ENCODE peak calls at places on chromosomes 11 and 22, in four cellular contexts. O is HCT116, A is HepG2, Y is SK-N-SH. T is an unnamed sample.
A peak's percentile ranks its signal among the peaks of the same experiment; 100 is the strongest.

GRCh38 chr11:77345621-77346020 is 44.1 kb upstream of the GDPD4 start:
- DNase-seq in A (no peak), Y (no peak), O (no peak), T (no peak)

GRCh38 chr11:96579642-96580041 is 189.8 kb downstream of the JRKL start:
- DNase-seq in A (no peak), Y (no peak), O (no peak), T (no peak)

GRCh38 chr11:94681140-94681539 is 87.0 kb upstream of the AMOTL1 start:
- DNase-seq in Y (no peak), O (no peak), A (no peak), T (no peak)

GRCh38 chr11:117143390-117143789 is 697 bp upstream of the PAFAH1B2 start:
- DNase-seq in A (no peak), O (no peak), Y (peak; percentile 59), T (peak; percentile 70)

GRCh38 chr11:28384418-28384817 is 276.2 kb downstream of the METTL15 start:
- DNase-seq in O (no peak), A (no peak), Y (no peak), T (no peak)

GRCh38 chr22:35663371-35663770 is 15.1 kb downstream of the APOL6 start:
- DNase-seq in A (no peak), O (no peak), Y (no peak), T (no peak)

GRCh38 chr11:2270322-2271076 is at the start of gene ASCL2:
- DNase-seq in A (no peak), Y (peak; percentile 43), O (no peak), T (peak; percentile 38)

GRCh38 chr11:133029096-133029495 is 503.2 kb downstream of the OPCML start:
- DNase-seq in A (no peak), O (no peak), Y (no peak), T (no peak)

GRCh38 chr22:26658671-26659478 is 1.5 kb downstream of the MIAT start:
- DNase-seq in Y (peak; percentile 76), A (no peak), O (peak; percentile 88), T (peak; percentile 79)

GRCh38 chr22:43376765-43377485 is 33.8 kb upstream of the SCUBE1 start:
- DNase-seq in O (no peak), A (no peak), Y (no peak), T (no peak)

GRCh38 chr22:39994566-39995345 is at the start of gene FAM83F:
- DNase-seq in A (no peak), O (peak; percentile 24), Y (no peak), T (peak; percentile 58)

GRCh38 chr11:118084247-118084646 is 2.5 kb downstream of the SMIM35 start:
- DNase-seq in O (no peak), Y (no peak), A (peak; percentile 32), T (no peak)

GRCh38 chr11:35897019-35897418 is 46.8 kb upstream of the LDLRAD3 start:
- DNase-seq in Y (no peak), A (no peak), O (no peak), T (no peak)

GRCh38 chr11:20158597-20159257 is 1.5 kb downstream of the DBX1 start:
- DNase-seq in Y (peak; percentile 33), O (no peak), A (peak; percentile 6), T (peak; percentile 49)

GRCh38 chr22:17102297-17102667 is 17.5 kb downstream of the IL17RA start:
- DNase-seq in A (no peak), O (no peak), Y (no peak), T (peak; percentile 47)

GRCh38 chr11:114678125-114679036 is at the start of gene NXPE2:
- DNase-seq in Y (no peak), O (no peak), A (no peak), T (no peak)

GRCh38 chr22:26656896-26657851 is at the start of gene MIAT:
- DNase-seq in A (no peak), Y (peak; percentile 84), O (no peak), T (peak; percentile 37)

GRCh38 chr11:92845390-92846185 is 123.9 kb upstream of the MTNR1B start:
- DNase-seq in O (no peak), A (peak; percentile 6), Y (peak; percentile 45), T (no peak)

GRCh38 chr11:116219171-116219635 is 553.6 kb downstream of the BUD13 start:
- DNase-seq in O (no peak), A (no peak), Y (peak; percentile 51), T (no peak)

GRCh38 chr11:107017104-107017432 is 1.2 kb downstream of the GUCY1A2 start:
- DNase-seq in Y (no peak), A (no peak), O (no peak), T (no peak)

GRCh38 chr22:25966448-25966913 is 202.8 kb upstream of the SEZ6L start:
- DNase-seq in O (no peak), A (no peak), Y (no peak), T (no peak)

GRCh38 chr11:86869966-86870570 is 69.7 kb downstream of the PRSS23 start:
- DNase-seq in Y (peak; percentile 69), A (peak; percentile 29), O (peak; percentile 41), T (peak; percentile 78)

GRCh38 chr11:75236062-75236461 is 4.5 kb upstream of the TPBGL start:
- DNase-seq in Y (no peak), A (no peak), O (no peak), T (no peak)

GRCh38 chr11:134120921-134121526 is 52.2 kb downstream of the JAM3 start:
- DNase-seq in A (no peak), O (no peak), Y (peak; percentile 61), T (no peak)

GRCh38 chr11:116742104-116742503 is 30.7 kb downstream of the BUD13 start:
- DNase-seq in A (no peak), Y (no peak), O (no peak), T (no peak)

GRCh38 chr11:8671242-8671641 is 11.2 kb downstream of the TRIM66 start:
- DNase-seq in O (no peak), A (no peak), Y (peak; percentile 32), T (no peak)

DNA sequence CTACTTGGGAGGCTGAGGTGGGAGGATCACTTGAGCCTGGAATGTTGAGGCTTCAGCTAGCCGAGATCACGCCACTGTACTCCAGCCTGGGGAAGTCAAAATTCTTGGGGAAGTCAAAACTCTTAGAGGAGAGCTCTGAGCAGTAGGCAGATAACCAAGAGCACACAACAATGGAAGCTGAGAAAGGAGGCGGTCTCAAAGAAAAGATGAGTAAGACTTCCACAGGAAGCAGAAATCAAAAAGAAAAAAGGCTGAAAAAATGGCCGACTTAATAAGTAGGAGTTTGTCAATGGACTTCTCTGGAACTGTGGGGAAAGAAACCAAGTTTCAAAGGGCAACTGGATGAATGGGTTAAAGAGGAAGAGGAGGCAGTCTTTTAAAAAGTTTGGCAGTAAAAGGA is 32.1 kb downstream of the RAB30 start:
- DNase-seq in Y (no peak), A (no peak), O (no peak), T (no peak)
- TF ChIP-seq ELF1 in Y (no peak), A (no peak), O (no peak), T (no peak)

DNA sequence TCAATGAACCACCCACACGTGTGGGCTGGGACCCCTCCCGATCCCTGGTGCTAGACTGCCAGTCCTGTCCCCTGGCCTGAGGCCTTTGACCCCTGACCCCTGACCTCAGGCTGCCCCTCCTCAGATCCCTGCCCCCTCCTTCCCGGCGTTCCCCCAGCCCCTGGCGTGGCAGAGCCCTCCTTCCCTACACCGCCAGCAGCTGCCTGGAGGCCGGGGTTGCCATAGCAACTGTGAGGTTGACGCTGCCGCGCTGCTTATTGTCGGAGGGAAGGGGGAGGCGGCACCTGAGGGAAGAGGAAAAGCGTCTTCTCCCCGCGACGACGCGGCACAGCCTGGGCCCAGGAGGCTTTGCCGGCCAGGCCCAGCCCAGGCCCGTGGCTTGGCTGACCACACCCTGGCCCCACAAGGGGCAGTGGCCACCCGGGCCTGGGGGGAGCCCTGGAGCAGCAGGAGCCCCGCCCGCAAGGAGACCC is 32.6 kb downstream of the SHANK3 start:
- DNase-seq in Y (peak; percentile 88), A (no peak), O (no peak), T (peak; percentile 67)
- TF ChIP-seq ELF1 in Y (no peak), A (no peak), O (no peak), T (no peak)

GRCh38 chr11:111631034-111631665 is 28.9 kb downstream of the SIK2 start:
- DNase-seq in O (no peak), Y (no peak), A (peak; percentile 64), T (no peak)
- TF ChIP-seq ELF1 in O (no peak), Y (no peak), A (no peak), T (no peak)

GRCh38 chr22:19879248-19879575 is 24.5 kb upstream of the GNB1L start:
- DNase-seq in A (no peak), Y (peak; percentile 40), O (no peak), T (no peak)

GRCh38 chr22:19878461-19879247 is 24.0 kb upstream of the GNB1L start:
- DNase-seq in Y (peak; percentile 34), A (no peak), O (no peak), T (no peak)

GRCh38 chr22:19876314-19876940 is 21.8 kb upstream of the GNB1L start:
- DNase-seq in O (no peak), A (no peak), Y (peak; percentile 94), T (no peak)

GRCh38 chr22:19876941-19877625 is 22.4 kb upstream of the GNB1L start:
- DNase-seq in A (no peak), O (no peak), Y (peak; percentile 39), T (no peak)

GRCh38 chr22:19877626-19878339 is 23.1 kb upstream of the GNB1L start:
- DNase-seq in Y (no peak), A (no peak), O (no peak), T (no peak)
- TF ChIP-seq ELF1 in Y (no peak), A (no peak), O (no peak), T (no peak)

GRCh38 chr11:61108847-61109585 is 6.7 kb downstream of the CD5 start:
- DNase-seq in Y (no peak), O (no peak), A (no peak), T (no peak)
- TF ChIP-seq ELF1 in Y (no peak), O (no peak), A (no peak), T (no peak)

DNA sequence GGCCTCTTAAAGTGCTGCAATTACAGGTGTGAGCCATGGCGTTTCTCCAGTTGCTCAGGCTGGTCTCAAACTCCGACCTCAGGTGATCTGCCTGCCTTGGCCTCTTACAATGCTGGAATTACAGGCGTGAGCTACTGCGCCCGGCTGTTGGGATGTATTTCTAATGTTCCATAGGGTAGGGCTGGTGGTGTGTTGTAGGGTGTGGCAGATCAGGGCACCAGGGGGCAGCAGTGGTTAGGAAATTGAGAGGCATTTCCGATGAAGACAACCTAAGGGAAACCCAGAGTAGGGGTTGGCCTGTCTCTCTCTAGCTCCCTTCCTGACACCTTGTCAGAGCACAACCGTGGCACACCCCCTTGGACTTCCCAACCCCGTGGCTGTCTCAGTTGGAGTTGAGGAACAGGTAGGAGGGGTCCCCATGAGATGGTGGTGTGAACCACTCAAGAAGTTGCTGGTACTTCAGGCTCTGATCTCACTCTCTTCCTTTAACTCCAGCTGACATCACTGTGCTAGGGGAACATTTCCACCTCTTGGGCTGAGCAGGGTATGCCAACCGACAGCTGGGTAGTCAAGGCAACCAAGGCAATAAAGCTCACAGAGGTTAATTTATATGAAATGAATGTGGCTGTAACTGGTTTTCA is 32.9 kb downstream of the YWHAH start:
- DNase-seq in Y (peak; percentile 82), A (peak; percentile 62), O (peak; percentile 81), T (peak; percentile 61)
- TF ChIP-seq ELF1 in Y (no peak), A (no peak), O (no peak), T (no peak)